ENCODE peak calls at places on chromosomes 11 and 22, in ten cellular contexts. J is IMR-90, R is H9, B is GM23338, F is keratinocyte, I is neuronal stem cell, G is PC-3, M is K562, T is HCT116, X is DND-41. Y is an unnamed sample. For H3K4me1, the result is how much of the 10 kb centered on the place peaks cover.

GRCh38 chr11:19729141-19729540 is 16.5 kb downstream of the NAV2 start:
- DNase-seq in J (no peak), R (no peak), B (no peak), F (no peak), I (no peak), G (no peak), M (no peak), T (no peak), X (no peak), Y (no peak)

GRCh38 chr11:1516273-1517067 is 29.9 kb upstream of the MOB2 start:
- DNase-seq in J (peak), R (no peak), B (no peak), F (no peak), I (no peak), G (peak), M (no peak), T (no peak), X (no peak), Y (no peak)

GRCh38 chr22:31082606-31083376 is 1.7 kb downstream of the SMTN start:
- DNase-seq in J (peak), R (peak), B (peak), F (no peak), I (no peak), G (peak), M (peak), T (peak), X (peak), Y (peak)

GRCh38 chr11:108218912-108219783 is 3.3 kb downstream of the NPAT start:
- DNase-seq in J (no peak), R (no peak), B (peak), F (no peak), I (no peak), G (no peak), M (no peak), T (no peak), X (no peak), Y (no peak)

GRCh38 chr11:131796541-131796940 is 426.1 kb downstream of the NTM start:
- DNase-seq in J (no peak), R (no peak), B (no peak), F (no peak), I (no peak), G (no peak), M (no peak), T (no peak), X (no peak), Y (no peak)

GRCh38 chr11:118928108-118928869 is 2.6 kb upstream of the BCL9L start:
- DNase-seq in J (peak), R (peak), B (peak), F (no peak), I (peak), G (peak), M (peak), T (peak), X (peak), Y (peak)

GRCh38 chr11:1292644-1293618 is 16.5 kb downstream of the TOLLIP start:
- DNase-seq in J (no peak), R (no peak), B (no peak), F (no peak), I (no peak), G (no peak), M (no peak), T (no peak), X (no peak), Y (no peak)

GRCh38 chr11:65261591-65262380 is at the start of gene POLA2:
- DNase-seq in J (peak), R (peak), B (peak), F (peak), I (peak), G (peak), M (peak), T (peak), X (peak), Y (peak)

GRCh38 chr22:42341779-42342178 is 71.3 kb upstream of the TCF20 start:
- DNase-seq in J (no peak), R (no peak), B (no peak), F (no peak), I (no peak), G (no peak), M (no peak), T (no peak), X (no peak), Y (no peak)

GRCh38 chr11:133930767-133931448 is 25.9 kb downstream of the IGSF9B start:
- DNase-seq in J (no peak), R (peak), B (peak), F (no peak), I (no peak), G (peak), M (peak), T (no peak), X (no peak), Y (no peak)

GRCh38 chr11:111555255-111555654 is 14.7 kb downstream of the LAYN start:
- DNase-seq in J (peak), R (no peak), B (no peak), F (no peak), I (no peak), G (peak), M (no peak), T (no peak), X (no peak), Y (no peak)

GRCh38 chr11:108278546-108278945 is 55.7 kb downstream of the ATM start:
- DNase-seq in J (peak), R (peak), B (peak), F (no peak), I (no peak), G (no peak), M (no peak), T (no peak), X (no peak), Y (no peak)

GRCh38 chr22:27088026-27088425 is 430.6 kb downstream of the MIAT start:
- DNase-seq in J (peak), R (no peak), B (no peak), F (no peak), I (no peak), G (no peak), M (no peak), T (no peak), X (no peak), Y (no peak)

GRCh38 chr11:76209671-76209955 is 3.3 kb upstream of the WNT11 start:
- DNase-seq in J (no peak), R (no peak), B (no peak), F (no peak), I (no peak), G (no peak), M (no peak), T (no peak), X (no peak), Y (no peak)

GRCh38 chr11:76208438-76208828 is 2.1 kb upstream of the WNT11 start:
- DNase-seq in J (no peak), R (no peak), B (no peak), F (no peak), I (no peak), G (peak), M (no peak), T (no peak), X (no peak), Y (no peak)

GRCh38 chr11:76208829-76209670 is 2.7 kb upstream of the WNT11 start:
- DNase-seq in J (peak), R (peak), B (peak), F (peak), I (peak), G (peak), M (no peak), T (no peak), X (peak), Y (peak)

GRCh38 chr11:76210920-76211851 is 4.9 kb upstream of the WNT11 start:
- DNase-seq in J (no peak), R (no peak), B (peak), F (no peak), I (no peak), G (no peak), M (no peak), T (no peak), X (no peak), Y (no peak)

DNA sequence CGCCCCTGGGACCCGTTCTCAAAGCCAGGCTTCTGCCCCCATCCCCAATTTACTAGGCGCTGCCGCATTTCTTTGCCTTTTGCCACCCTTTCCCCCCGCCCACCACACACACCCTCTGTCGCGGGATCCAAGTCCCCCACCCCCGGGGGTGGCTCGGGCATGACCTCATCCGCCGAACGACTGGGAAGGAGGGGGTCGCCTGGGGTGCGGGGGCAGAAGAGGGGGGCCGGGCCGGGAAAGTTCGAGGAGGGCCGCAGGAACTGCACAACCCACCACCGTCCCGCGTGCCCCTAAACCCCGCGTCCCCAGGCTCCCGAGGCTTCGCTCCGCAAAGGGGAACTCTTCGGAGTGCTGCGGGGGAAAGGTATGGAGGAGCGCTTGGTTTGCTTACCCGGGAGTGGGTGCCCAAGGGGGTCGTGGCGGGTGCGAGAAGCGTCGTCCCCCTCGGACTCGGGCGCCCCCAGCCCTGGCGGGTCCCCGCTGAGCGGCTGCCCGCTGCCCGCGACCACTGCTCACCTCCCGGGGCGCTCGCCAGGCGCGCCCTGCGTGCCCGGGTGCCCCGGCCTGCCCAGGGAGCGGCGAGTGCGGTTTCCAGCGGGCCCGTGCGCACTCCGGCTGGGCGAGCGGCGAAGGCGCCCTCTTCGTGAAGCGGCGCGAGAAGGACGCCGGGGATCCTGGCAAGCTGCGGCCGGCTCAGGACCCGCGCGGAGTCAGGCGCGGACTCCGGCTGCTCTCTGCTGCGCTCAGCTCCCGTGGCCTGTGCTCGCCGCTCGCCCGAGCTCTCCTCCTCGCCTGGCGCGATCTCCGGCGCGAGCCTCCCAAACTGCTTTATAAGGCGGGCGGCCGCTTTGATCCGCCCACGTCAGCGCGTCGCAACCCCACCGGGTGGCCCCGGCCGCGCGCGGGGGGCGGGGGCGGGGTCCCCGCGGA is 3.9 kb upstream of the WNT11 start:
- DNase-seq in J (peak), R (no peak), B (peak), F (peak), I (peak), G (peak), M (no peak), T (no peak), X (no peak), Y (no peak)
- H2AFZ ChIP-seq in J (peak), R (no peak), B (peak), F (no peak), I (peak), G (peak), M (no peak), T (no peak), X (no peak), Y (no peak)

GRCh38 chr11:128491195-128491936 is 96.0 kb downstream of the ETS1 start:
- DNase-seq in J (no peak), R (no peak), B (no peak), F (no peak), I (no peak), G (no peak), M (no peak), T (no peak), X (no peak), Y (no peak)
- H3K27ac ChIP-seq in J (no peak), R (no peak), B (peak), F (no peak), I (no peak), G (no peak), M (no peak), T (no peak), X (peak), Y (peak)

GRCh38 chr11:2809854-2810253 is 75.7 kb downstream of the CDKN1C start:
- DNase-seq in J (no peak), R (no peak), B (no peak), F (no peak), I (no peak), G (no peak), M (no peak), T (no peak), X (no peak), Y (no peak)

GRCh38 chr11:2807276-2807681 is 78.3 kb downstream of the CDKN1C start:
- DNase-seq in J (no peak), R (peak), B (no peak), F (no peak), I (no peak), G (peak), M (no peak), T (no peak), X (no peak), Y (no peak)

GRCh38 chr11:2810401-2811205 is 75.0 kb downstream of the CDKN1C start:
- DNase-seq in J (no peak), R (no peak), B (no peak), F (no peak), I (no peak), G (no peak), M (no peak), T (no peak), X (no peak), Y (no peak)

GRCh38 chr11:2807801-2808241 is 77.8 kb downstream of the CDKN1C start:
- DNase-seq in J (no peak), R (peak), B (no peak), F (no peak), I (no peak), G (no peak), M (no peak), T (no peak), X (no peak), Y (no peak)

GRCh38 chr11:2808850-2809847 is 76.4 kb downstream of the CDKN1C start:
- DNase-seq in J (no peak), R (no peak), B (no peak), F (no peak), I (no peak), G (no peak), M (no peak), T (no peak), X (no peak), Y (no peak)
- H3K4me1 ChIP-seq in J (under half), R (under half), B (under half), F (under half), I (under half), G (under half), M (under half), T (under half), X (under half), Y (under half)

GRCh38 chr22:37485714-37486223 is 415 bp downstream of the MFNG start:
- DNase-seq in J (no peak), R (no peak), B (no peak), F (no peak), I (no peak), G (no peak), M (no peak), T (no peak), X (peak), Y (peak)
- H2AFZ ChIP-seq in J (no peak), R (no peak), B (peak), F (no peak), I (peak), G (no peak), M (no peak), T (no peak), X (peak), Y (no peak)

DNA sequence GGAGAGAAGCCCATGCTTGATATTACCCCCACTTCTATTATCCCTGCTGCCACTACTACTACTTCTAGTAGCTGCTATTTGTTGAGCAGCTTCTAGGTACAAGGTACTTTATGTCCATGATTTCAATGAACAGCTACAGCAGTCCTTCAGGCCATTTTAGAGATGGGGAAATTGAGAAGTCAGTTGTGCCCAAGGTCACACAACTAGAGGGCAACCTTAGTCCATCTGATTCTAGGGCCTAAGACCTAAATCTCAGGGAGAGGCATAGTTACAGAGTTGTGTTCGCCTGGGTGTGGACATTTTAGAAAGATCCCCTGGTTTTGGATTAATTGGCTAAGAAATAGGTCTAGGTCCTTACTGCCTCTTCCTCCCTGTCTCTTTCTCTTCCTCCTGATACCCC is 52.3 kb downstream of the MICAL2 start:
- DNase-seq in J (no peak), R (no peak), B (no peak), F (no peak), I (no peak), G (no peak), M (no peak), T (no peak), X (no peak), Y (no peak)
- H3K27ac ChIP-seq in J (peak), R (no peak), B (no peak), F (peak), I (no peak), G (peak), M (no peak), T (no peak), X (no peak), Y (no peak)

GRCh38 chr11:68542617-68543016 is 82.1 kb downstream of the PPP6R3 start:
- DNase-seq in J (peak), R (no peak), B (peak), F (no peak), I (no peak), G (peak), M (no peak), T (no peak), X (no peak), Y (no peak)
- H3K4me1 ChIP-seq in J (under half), R (under half), B (half or more), F (under half), I (under half), G (under half), M (under half), T (under half), X (under half), Y (under half)

DNA sequence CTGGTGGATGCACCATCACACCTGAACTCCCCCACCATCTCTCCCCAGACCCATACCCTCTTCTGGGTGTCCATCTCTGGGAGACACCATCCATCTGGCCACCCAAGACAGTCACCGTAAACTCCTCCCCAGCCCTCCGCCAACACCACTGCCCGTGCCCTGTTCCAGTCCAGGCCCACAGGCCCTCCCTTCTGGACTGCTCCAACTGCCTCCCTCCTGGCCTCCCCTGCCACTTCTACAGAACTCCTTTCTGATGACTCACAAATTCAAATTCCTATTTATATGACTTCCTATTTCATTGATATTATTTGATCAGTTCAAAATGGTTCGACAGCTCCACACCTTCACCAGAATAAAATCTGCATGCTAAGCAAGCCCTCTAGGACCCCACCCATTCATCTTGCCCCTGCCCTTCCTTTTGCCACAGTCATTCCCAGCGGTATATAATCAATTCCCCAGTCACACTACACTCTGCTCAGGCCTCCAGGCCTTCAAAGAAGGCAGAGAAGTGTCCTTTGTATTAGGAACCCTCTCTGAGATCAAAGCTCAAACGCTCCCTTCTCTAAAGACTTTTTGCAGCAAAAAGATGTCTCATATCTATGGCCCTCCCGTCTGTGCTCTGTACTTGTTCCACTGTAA is 29.1 kb downstream of the MYH9 start:
- DNase-seq in J (no peak), R (no peak), B (no peak), F (no peak), I (no peak), G (peak), M (no peak), T (no peak), X (no peak), Y (no peak)
- H2AFZ ChIP-seq in J (peak), R (no peak), B (no peak), F (no peak), I (no peak), G (no peak), M (no peak), T (no peak), X (no peak), Y (no peak)

DNA sequence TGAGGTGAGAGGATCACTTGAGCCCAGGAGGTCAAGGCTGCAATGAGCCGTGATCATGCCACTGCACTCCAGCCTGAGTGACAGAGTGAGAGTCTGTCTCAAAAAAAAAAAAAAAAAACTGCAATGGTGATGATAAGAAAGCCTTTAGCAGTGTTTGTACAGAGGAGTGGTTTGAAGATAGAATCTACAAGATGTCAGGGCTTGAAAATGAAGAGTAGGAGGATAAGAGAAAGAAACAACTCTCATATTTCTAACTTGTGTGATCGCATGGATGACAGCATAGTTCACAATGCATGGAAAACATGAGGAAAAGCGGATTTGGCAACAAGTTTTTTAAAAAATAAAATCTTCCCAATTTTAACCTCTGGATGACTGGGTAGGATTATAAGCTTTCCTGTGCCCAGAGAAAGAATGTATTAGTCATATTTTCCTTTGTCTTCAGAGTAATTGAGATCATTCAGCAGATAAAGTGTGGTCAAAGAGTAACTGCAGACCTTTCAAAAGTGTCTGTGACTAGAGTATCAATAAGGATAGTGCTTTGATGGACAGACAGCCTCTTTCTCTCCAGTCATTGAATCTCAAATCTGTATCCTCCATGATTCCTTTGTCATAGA is 328.1 kb downstream of the CASP12 start:
- DNase-seq in J (no peak), R (no peak), B (no peak), F (no peak), I (no peak), G (peak), M (no peak), T (no peak), X (no peak), Y (no peak)
- H3K27ac ChIP-seq in J (no peak), R (no peak), B (no peak), F (no peak), I (no peak), G (peak), M (no peak), T (no peak), X (no peak), Y (no peak)

DNA sequence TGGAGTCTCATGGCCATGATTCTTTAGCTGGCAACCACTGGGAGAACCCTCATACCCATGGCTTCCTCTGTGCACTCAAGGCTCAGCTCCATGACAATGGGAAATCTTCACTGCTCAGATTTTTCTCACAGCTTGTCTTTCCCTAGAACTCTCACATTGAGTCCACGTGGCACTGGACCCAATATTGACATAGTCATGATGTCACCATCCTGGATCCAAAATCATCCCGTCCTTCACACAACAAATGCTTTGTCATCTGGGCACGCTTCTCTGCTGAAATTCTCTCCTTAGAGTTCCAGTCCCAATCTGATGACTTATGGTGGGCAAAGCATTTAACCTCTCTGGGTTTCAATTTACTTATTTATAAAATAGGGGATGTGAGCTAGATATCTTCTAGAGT is 37.7 kb upstream of the CD44 start:
- DNase-seq in J (no peak), R (no peak), B (no peak), F (no peak), I (no peak), G (peak), M (no peak), T (no peak), X (no peak), Y (no peak)
- H3K4me1 ChIP-seq in J (under half), R (under half), B (under half), F (under half), I (under half), G (under half), M (under half), T (under half), X (under half), Y (under half)

GRCh38 chr11:130037058-130037457 is 32.6 kb upstream of the APLP2 start:
- DNase-seq in J (peak), R (no peak), B (no peak), F (peak), I (no peak), G (peak), M (no peak), T (no peak), X (no peak), Y (no peak)

GRCh38 chr11:130042093-130042591 is 27.6 kb upstream of the APLP2 start:
- DNase-seq in J (peak), R (no peak), B (no peak), F (no peak), I (no peak), G (peak), M (peak), T (no peak), X (no peak), Y (peak)

GRCh38 chr11:130037881-130038601 is 31.7 kb upstream of the APLP2 start:
- DNase-seq in J (no peak), R (peak), B (peak), F (no peak), I (peak), G (peak), M (peak), T (no peak), X (no peak), Y (peak)

GRCh38 chr11:130043575-130043974 is 26.1 kb upstream of the APLP2 start:
- DNase-seq in J (no peak), R (no peak), B (no peak), F (no peak), I (no peak), G (no peak), M (no peak), T (no peak), X (no peak), Y (no peak)

GRCh38 chr11:130040281-130040940 is 29.3 kb upstream of the APLP2 start:
- DNase-seq in J (no peak), R (no peak), B (peak), F (no peak), I (no peak), G (no peak), M (no peak), T (no peak), X (no peak), Y (no peak)
- H2AFZ ChIP-seq in J (no peak), R (no peak), B (peak), F (no peak), I (no peak), G (no peak), M (no peak), T (no peak), X (no peak), Y (no peak)